ENCODE peak calls at places on chromosomes 4 and X, in four cellular contexts. One of them, this sample, is unnamed.

GRCh38 chr4:158758142-158758541 is 10.7 kb upstream of the FNIP2 start:
- DNase-seq in uterus: no peak
- DNase-seq in lower lobe of right lung: no peak
- DNase-seq in caudate nucleus: no peak
- DNase-seq in this sample: no peak

GRCh38 chr4:136922066-136922465 is 610.2 kb downstream of the PCDH18 start:
- DNase-seq in uterus: no peak
- DNase-seq in lower lobe of right lung: no peak
- DNase-seq in caudate nucleus: no peak
- DNase-seq in this sample: no peak

GRCh38 chrX:24023972-24024664 is 2.9 kb downstream of the KLHL15 start:
- DNase-seq in uterus: no peak
- DNase-seq in lower lobe of right lung: no peak
- DNase-seq in caudate nucleus: no peak
- DNase-seq in this sample: no peak

GRCh38 chr4:169293343-169294176 is 22.8 kb upstream of the SH3RF1 start:
- DNase-seq in uterus: no peak
- DNase-seq in lower lobe of right lung: peak
- DNase-seq in caudate nucleus: no peak
- DNase-seq in this sample: no peak

GRCh38 chr4:141346144-141346543 is 125.4 kb downstream of the ZNF330 start:
- DNase-seq in uterus: no peak
- DNase-seq in lower lobe of right lung: no peak
- DNase-seq in caudate nucleus: no peak
- DNase-seq in this sample: no peak

GRCh38 chr4:175238827-175239517 is 320.8 kb downstream of the ADAM29 start:
- DNase-seq in uterus: no peak
- DNase-seq in lower lobe of right lung: no peak
- DNase-seq in caudate nucleus: no peak
- DNase-seq in this sample: no peak

GRCh38 chr4:53620956-53621355 is 29.7 kb upstream of the LNX1 start:
- DNase-seq in uterus: no peak
- DNase-seq in lower lobe of right lung: no peak
- DNase-seq in caudate nucleus: no peak
- DNase-seq in this sample: no peak

GRCh38 chr4:106238819-106239420 is 77.1 kb downstream of the TBCK start:
- DNase-seq in uterus: no peak
- DNase-seq in lower lobe of right lung: no peak
- DNase-seq in caudate nucleus: no peak
- DNase-seq in this sample: no peak

GRCh38 chrX:40945366-40945713 is 139.9 kb upstream of the USP9X start:
- DNase-seq in uterus: peak
- DNase-seq in lower lobe of right lung: no peak
- DNase-seq in caudate nucleus: no peak
- DNase-seq in this sample: no peak

DNA sequence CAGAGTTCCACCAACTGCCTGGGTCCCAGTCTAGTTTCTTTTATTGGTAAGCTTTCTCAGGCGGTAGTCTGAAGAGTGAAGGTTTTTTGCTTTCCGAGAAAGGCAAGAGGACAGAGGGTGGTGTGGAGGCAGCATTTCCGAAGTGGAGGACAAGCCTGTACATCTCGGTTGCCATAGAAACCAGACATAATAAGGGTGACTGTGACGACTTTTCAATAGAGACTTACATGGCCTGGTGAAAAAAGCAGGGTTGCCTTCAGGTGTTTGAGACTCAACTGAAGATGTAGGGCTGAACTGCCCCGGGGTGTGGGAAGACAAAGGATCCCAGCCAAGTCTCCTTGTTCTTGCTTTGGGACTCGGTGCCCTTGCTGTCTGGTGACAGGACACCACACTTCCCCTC is 53.6 kb upstream of the RAB40AL start:
- DNase-seq in uterus: no peak
- DNase-seq in lower lobe of right lung: no peak
- DNase-seq in caudate nucleus: no peak
- DNase-seq in this sample: no peak
- H3K27ac ChIP-seq in uterus: no peak
- H3K27ac ChIP-seq in lower lobe of right lung: no peak
- H3K27ac ChIP-seq in caudate nucleus: no peak
- H3K27ac ChIP-seq in this sample: no peak

GRCh38 chr4:26803462-26803861 is 57.2 kb upstream of the STIM2 start:
- DNase-seq in uterus: no peak
- DNase-seq in lower lobe of right lung: no peak
- DNase-seq in caudate nucleus: no peak
- DNase-seq in this sample: no peak
- H3K27ac ChIP-seq in uterus: no peak
- H3K27ac ChIP-seq in lower lobe of right lung: no peak
- H3K27ac ChIP-seq in caudate nucleus: no peak
- H3K27ac ChIP-seq in this sample: no peak

GRCh38 chr4:151324449-151325319 is 721 bp downstream of the SH3D19 start:
- DNase-seq in uterus: peak
- DNase-seq in lower lobe of right lung: peak
- DNase-seq in caudate nucleus: peak
- DNase-seq in this sample: peak
- H3K27ac ChIP-seq in uterus: peak
- H3K27ac ChIP-seq in lower lobe of right lung: peak
- H3K27ac ChIP-seq in caudate nucleus: peak
- H3K27ac ChIP-seq in this sample: peak

GRCh38 chrX:89033723-89034122 is 286.7 kb downstream of the CPXCR1 start:
- DNase-seq in uterus: no peak
- DNase-seq in lower lobe of right lung: no peak
- DNase-seq in caudate nucleus: no peak
- DNase-seq in this sample: no peak

GRCh38 chrX:89034679-89035078 is 287.7 kb downstream of the CPXCR1 start:
- DNase-seq in uterus: no peak
- DNase-seq in lower lobe of right lung: no peak
- DNase-seq in caudate nucleus: no peak
- DNase-seq in this sample: no peak
- H3K27ac ChIP-seq in uterus: no peak
- H3K27ac ChIP-seq in lower lobe of right lung: no peak
- H3K27ac ChIP-seq in caudate nucleus: no peak
- H3K27ac ChIP-seq in this sample: no peak

DNA sequence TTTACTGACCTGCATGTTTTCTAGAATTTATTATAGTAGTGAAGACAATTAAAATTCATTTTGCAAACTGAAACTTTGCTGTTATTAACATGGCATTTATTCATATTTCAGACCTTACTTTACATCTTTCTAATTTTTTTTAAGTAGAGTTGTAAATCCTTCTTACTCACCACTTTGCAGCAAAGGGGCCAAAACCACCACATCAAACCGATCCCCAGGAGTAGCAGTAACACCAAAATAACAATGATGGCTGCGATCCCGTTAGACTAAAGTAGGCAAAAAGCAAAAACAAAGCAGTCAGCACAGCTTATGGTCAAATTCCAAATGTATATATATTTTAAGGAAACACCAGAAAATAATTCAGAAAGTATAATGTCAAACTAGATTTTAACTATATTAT is 64.7 kb downstream of the ANTXR2 start:
- DNase-seq in uterus: no peak
- DNase-seq in lower lobe of right lung: no peak
- DNase-seq in caudate nucleus: no peak
- DNase-seq in this sample: no peak
- H3K27ac ChIP-seq in uterus: no peak
- H3K27ac ChIP-seq in lower lobe of right lung: no peak
- H3K27ac ChIP-seq in caudate nucleus: no peak
- H3K27ac ChIP-seq in this sample: no peak

GRCh38 chr4:14883166-14883565 is 119.1 kb upstream of the CPEB2 start:
- DNase-seq in uterus: no peak
- DNase-seq in lower lobe of right lung: no peak
- DNase-seq in caudate nucleus: no peak
- DNase-seq in this sample: no peak
- H3K27ac ChIP-seq in uterus: no peak
- H3K27ac ChIP-seq in lower lobe of right lung: no peak
- H3K27ac ChIP-seq in caudate nucleus: no peak
- H3K27ac ChIP-seq in this sample: no peak

GRCh38 chrX:45767021-45767491 is 566.4 kb upstream of the DIPK2B start:
- DNase-seq in uterus: no peak
- DNase-seq in lower lobe of right lung: no peak
- DNase-seq in caudate nucleus: no peak
- DNase-seq in this sample: no peak
- H3K27ac ChIP-seq in uterus: peak
- H3K27ac ChIP-seq in lower lobe of right lung: peak
- H3K27ac ChIP-seq in caudate nucleus: no peak
- H3K27ac ChIP-seq in this sample: no peak